ENCODE peak calls at places on chromosomes 4 and X, in four cellular contexts. C is GM03348; E is MCF 10A; V is activated T-helper 1 cell treated with anti-CD3 and anti-CD28 coated beads, Interleukin-2, amount 50 U/mL, for 16 hours. A is an unnamed sample.

GRCh38 chrX:136773649-136774048 is 7.1 kb downstream of the ARHGEF6 start:
- DNase-seq in C (no peak), V (no peak), E (no peak), A (no peak)

GRCh38 chr4:123055943-123056342 is 133.5 kb upstream of the NUDT6 start:
- DNase-seq in V (no peak), C (peak; percentile 29), E (peak; percentile 11), A (no peak)

GRCh38 chr4:75821216-75821615 is 81.0 kb downstream of the PPEF2 start:
- DNase-seq in C (no peak), E (no peak), V (no peak), A (no peak)

GRCh38 chr4:103904126-103904525 is 184.3 kb upstream of the TACR3 start:
- DNase-seq in C (peak; percentile 17), V (no peak), E (no peak), A (no peak)

GRCh38 chr4:83771113-83771705 is 235.3 kb downstream of the GPAT3 start:
- DNase-seq in E (peak; percentile 71), V (no peak), C (peak; percentile 84), A (peak; percentile 20)

GRCh38 chr4:10079951-10080873 is 36.4 kb downstream of the WDR1 start:
- DNase-seq in E (no peak), C (no peak), V (no peak), A (peak; percentile 68)

GRCh38 chr4:89836897-89837384 is at the start of gene SNCA:
- DNase-seq in C (peak; percentile 55), E (peak; percentile 84), V (no peak), A (peak; percentile 92)

GRCh38 chr4:173536808-173537429 is 6.9 kb upstream of the HAND2 start:
- DNase-seq in C (no peak), V (no peak), E (peak; percentile 8), A (peak; percentile 12)

GRCh38 chr4:47122592-47123291 is 91.4 kb downstream of the GABRB1 start:
- DNase-seq in C (peak; percentile 53), V (no peak), E (peak; percentile 86), A (peak; percentile 72)

GRCh38 chr4:137608085-137608484 is 75.8 kb upstream of the PCDH18 start:
- DNase-seq in E (no peak), V (no peak), C (peak; percentile 8), A (no peak)

GRCh38 chr4:5365071-5366008 is 314.1 kb downstream of the STK32B start:
- DNase-seq in V (no peak), C (peak; percentile 83), E (peak; percentile 96), A (no peak)

GRCh38 chrX:28379142-28379541 is 208.1 kb upstream of the IL1RAPL1 start:
- DNase-seq in E (no peak), C (no peak), V (no peak), A (no peak)

GRCh38 chr4:76536381-76536689 is 101.3 kb downstream of the SHROOM3 start:
- DNase-seq in V (no peak), E (no peak), C (no peak), A (no peak)

GRCh38 chr4:128347930-128348660 is 60.5 kb upstream of the PGRMC2 start:
- DNase-seq in C (peak; percentile 55), V (no peak), E (peak; percentile 38), A (no peak)

GRCh38 chrX:24186986-24187385 is 37.5 kb downstream of the ZFX start:
- DNase-seq in E (no peak), C (no peak), V (no peak), A (no peak)

GRCh38 chr4:185211641-185212040 is 2.2 kb downstream of the SNX25 start:
- DNase-seq in V (no peak), C (no peak), E (no peak), A (no peak)

GRCh38 chrX:52923781-52924241 is 26.7 kb downstream of the FAM156B start:
- DNase-seq in V (no peak), E (peak; percentile 54), C (peak; percentile 4), A (peak; percentile 14)

GRCh38 chrX:18012974-18013373 is 151.9 kb upstream of the RAI2 start:
- DNase-seq in E (no peak), C (no peak), V (no peak), A (no peak)

GRCh38 chr4:3364634-3365314 is 72.0 kb downstream of the RGS12 start:
- DNase-seq in E (no peak), V (no peak), C (no peak), A (no peak)

GRCh38 chr4:175947117-175947722 is 118.4 kb upstream of the WDR17 start:
- DNase-seq in E (peak; percentile 42), C (peak; percentile 24), V (no peak), A (peak; percentile 52)

GRCh38 chrX:101219116-101219839 is at the start of gene DRP2:
- DNase-seq in V (no peak), E (no peak), C (peak; percentile 17), A (no peak)

GRCh38 chr4:37685211-37685725 is 908 bp downstream of the RELL1 start:
- DNase-seq in C (peak; percentile 49), V (no peak), E (peak; percentile 22), A (peak; percentile 52)

GRCh38 chr4:14375816-14376215 is 626.5 kb upstream of the CPEB2 start:
- DNase-seq in C (no peak), E (peak; percentile 20), V (no peak), A (no peak)

GRCh38 chr4:40622913-40623312 is 6.8 kb downstream of the RBM47 start:
- DNase-seq in C (no peak), V (no peak), E (peak; percentile 76), A (no peak)

GRCh38 chr4:151782296-151782695 is 21.5 kb upstream of the GATB start:
- DNase-seq in E (no peak), V (no peak), C (no peak), A (no peak)

GRCh38 chr4:27366424-27366823 is 505.8 kb downstream of the STIM2 start:
- DNase-seq in V (no peak), E (peak; percentile 79), C (no peak), A (no peak)

GRCh38 chr4:107312366-107312765 is 276.3 kb upstream of the DKK2 start:
- DNase-seq in E (no peak), V (no peak), C (peak; percentile 9), A (no peak)

GRCh38 chr4:143286733-143287570 is 49.7 kb upstream of the GAB1 start:
- DNase-seq in V (no peak), E (peak; percentile 54), C (peak; percentile 44), A (no peak)

GRCh38 chrX:47283015-47283771 is 50.4 kb downstream of the USP11 start:
- DNase-seq in C (no peak), V (no peak), E (no peak), A (peak; percentile 82)

GRCh38 chr4:1627417-1628313 is 56.4 kb downstream of the FAM53A start:
- DNase-seq in E (no peak), V (no peak), C (no peak), A (no peak)

GRCh38 chr4:100240008-100240407 is 49.7 kb upstream of the DDIT4L start:
- DNase-seq in C (no peak), E (no peak), V (no peak), A (no peak)

GRCh38 chrX:23052324-23052723 is 52.6 kb downstream of the DDX53 start:
- DNase-seq in C (no peak), E (no peak), V (no peak), A (no peak)

GRCh38 chrX:40912576-40912975 is 172.7 kb upstream of the USP9X start:
- DNase-seq in E (peak; percentile 34), V (no peak), C (no peak), A (no peak)